ENCODE peak calls at places on chromosomes 12 and 14, in seven cellular contexts. One of them, this sample, is unnamed.

GRCh38 chr12:122250047-122250446 is 16.2 kb downstream of the VPS33A start:
- DNase-seq in IMR-90: no peak
- DNase-seq in testis: no peak
- DNase-seq in AG04450: no peak
- DNase-seq in heart left ventricle: no peak
- DNase-seq in H9: no peak
- DNase-seq in CD4-positive, alpha-beta T cell: no peak
- DNase-seq in this sample: no peak

GRCh38 chr14:78153069-78153351 is 17.2 kb upstream of the NRXN3 start:
- DNase-seq in IMR-90: peak
- DNase-seq in testis: no peak
- DNase-seq in AG04450: no peak
- DNase-seq in heart left ventricle: no peak
- DNase-seq in H9: no peak
- DNase-seq in CD4-positive, alpha-beta T cell: no peak
- DNase-seq in this sample: no peak

GRCh38 chr14:101460521-101460920 is 100.8 kb upstream of the DIO3 start:
- DNase-seq in IMR-90: no peak
- DNase-seq in testis: no peak
- DNase-seq in AG04450: no peak
- DNase-seq in heart left ventricle: no peak
- DNase-seq in H9: no peak
- DNase-seq in CD4-positive, alpha-beta T cell: no peak
- DNase-seq in this sample: no peak

GRCh38 chr14:24556756-24557155 is 19.3 kb downstream of the CTSG start:
- DNase-seq in IMR-90: peak
- DNase-seq in testis: no peak
- DNase-seq in AG04450: no peak
- DNase-seq in heart left ventricle: no peak
- DNase-seq in H9: no peak
- DNase-seq in CD4-positive, alpha-beta T cell: no peak
- DNase-seq in this sample: no peak

GRCh38 chr12:9391751-9392240 is 183.6 kb upstream of the PZP start:
- DNase-seq in IMR-90: no peak
- DNase-seq in testis: no peak
- DNase-seq in AG04450: no peak
- DNase-seq in heart left ventricle: no peak
- DNase-seq in H9: no peak
- DNase-seq in CD4-positive, alpha-beta T cell: no peak
- DNase-seq in this sample: no peak

GRCh38 chr14:29773990-29774389 is 153.7 kb downstream of the PRKD1 start:
- DNase-seq in IMR-90: no peak
- DNase-seq in testis: no peak
- DNase-seq in AG04450: no peak
- DNase-seq in heart left ventricle: no peak
- DNase-seq in H9: no peak
- DNase-seq in CD4-positive, alpha-beta T cell: no peak
- DNase-seq in this sample: no peak

GRCh38 chr14:85607571-85608219 is 77.8 kb downstream of the FLRT2 start:
- DNase-seq in IMR-90: peak
- DNase-seq in testis: no peak
- DNase-seq in AG04450: peak
- DNase-seq in heart left ventricle: no peak
- DNase-seq in H9: no peak
- DNase-seq in CD4-positive, alpha-beta T cell: no peak
- DNase-seq in this sample: no peak

GRCh38 chr14:91371011-91371989 is 46.3 kb downstream of the CCDC88C start:
- DNase-seq in IMR-90: no peak
- DNase-seq in testis: no peak
- DNase-seq in AG04450: no peak
- DNase-seq in heart left ventricle: no peak
- DNase-seq in H9: no peak
- DNase-seq in CD4-positive, alpha-beta T cell: no peak
- DNase-seq in this sample: no peak

GRCh38 chr12:125005652-125006051 is 12.2 kb downstream of the BRI3BP start:
- DNase-seq in IMR-90: no peak
- DNase-seq in testis: no peak
- DNase-seq in AG04450: no peak
- DNase-seq in heart left ventricle: no peak
- DNase-seq in H9: no peak
- DNase-seq in CD4-positive, alpha-beta T cell: no peak
- DNase-seq in this sample: no peak

GRCh38 chr12:83198291-83198690 is 511.6 kb downstream of the TMTC2 start:
- DNase-seq in IMR-90: no peak
- DNase-seq in testis: no peak
- DNase-seq in AG04450: no peak
- DNase-seq in heart left ventricle: no peak
- DNase-seq in H9: no peak
- DNase-seq in CD4-positive, alpha-beta T cell: no peak
- DNase-seq in this sample: no peak
- H3K27ac ChIP-seq in IMR-90: no peak
- H3K27ac ChIP-seq in testis: no peak
- H3K27ac ChIP-seq in AG04450: no peak
- H3K27ac ChIP-seq in heart left ventricle: no peak
- H3K27ac ChIP-seq in H9: peak
- H3K27ac ChIP-seq in CD4-positive, alpha-beta T cell: no peak
- H3K27ac ChIP-seq in this sample: no peak

DNA sequence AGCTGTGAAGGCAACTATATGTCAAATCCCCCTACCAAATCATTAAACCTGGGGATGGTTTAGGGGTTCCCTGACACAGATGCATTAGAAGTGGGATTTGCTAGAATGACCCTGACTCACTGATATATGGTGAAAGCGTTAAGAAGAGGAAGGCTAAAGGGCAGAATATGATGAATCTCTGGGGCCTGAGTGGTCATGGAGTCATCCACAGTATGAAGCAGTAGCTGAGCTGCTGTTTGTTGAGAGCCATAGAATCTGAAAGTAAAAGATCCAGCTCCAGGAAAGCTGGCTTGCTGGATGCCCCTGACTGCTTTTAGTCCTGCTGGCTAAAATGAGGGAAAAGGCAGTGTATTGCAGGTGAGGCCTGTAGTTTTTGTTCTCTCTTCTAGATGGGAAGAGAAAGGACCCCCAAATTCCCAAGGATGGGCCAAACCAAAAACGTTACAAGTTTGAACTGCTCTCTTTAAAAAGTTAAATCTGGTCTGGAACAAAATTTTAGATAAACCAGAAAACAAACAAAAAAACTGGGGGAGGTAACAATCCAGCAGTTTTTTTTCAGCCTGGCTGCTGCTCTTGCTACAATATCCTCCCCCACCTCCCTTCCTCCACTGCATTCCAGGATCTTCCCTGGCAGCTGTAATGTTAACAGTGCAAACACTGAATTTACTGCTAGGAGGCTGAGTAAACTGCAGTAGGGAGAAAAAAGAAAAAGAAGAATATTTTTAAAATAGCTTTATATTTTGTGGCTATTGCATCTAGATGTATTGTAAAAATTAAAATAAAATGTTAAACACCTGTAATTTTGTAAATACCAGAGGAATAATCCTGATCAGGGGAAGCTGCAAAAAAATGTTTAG is 16.5 kb downstream of the SEL1L start:
- DNase-seq in IMR-90: peak
- DNase-seq in testis: peak
- DNase-seq in AG04450: peak
- DNase-seq in heart left ventricle: no peak
- DNase-seq in H9: no peak
- DNase-seq in CD4-positive, alpha-beta T cell: no peak
- DNase-seq in this sample: no peak
- H3K27ac ChIP-seq in IMR-90: peak
- H3K27ac ChIP-seq in testis: peak
- H3K27ac ChIP-seq in AG04450: peak
- H3K27ac ChIP-seq in heart left ventricle: peak
- H3K27ac ChIP-seq in H9: no peak
- H3K27ac ChIP-seq in CD4-positive, alpha-beta T cell: no peak
- H3K27ac ChIP-seq in this sample: peak

GRCh38 chr12:49367381-49368239 is at the start of gene SPATS2:
- DNase-seq in IMR-90: no peak
- DNase-seq in testis: peak
- DNase-seq in AG04450: no peak
- DNase-seq in heart left ventricle: no peak
- DNase-seq in H9: peak
- DNase-seq in CD4-positive, alpha-beta T cell: no peak
- DNase-seq in this sample: no peak

GRCh38 chr12:49366652-49367380 is 446 bp upstream of the SPATS2 start:
- DNase-seq in IMR-90: peak
- DNase-seq in testis: peak
- DNase-seq in AG04450: peak
- DNase-seq in heart left ventricle: peak
- DNase-seq in H9: peak
- DNase-seq in CD4-positive, alpha-beta T cell: peak
- DNase-seq in this sample: peak

GRCh38 chr12:49370539-49370938 is 3.3 kb downstream of the SPATS2 start:
- DNase-seq in IMR-90: no peak
- DNase-seq in testis: no peak
- DNase-seq in AG04450: no peak
- DNase-seq in heart left ventricle: no peak
- DNase-seq in H9: no peak
- DNase-seq in CD4-positive, alpha-beta T cell: no peak
- DNase-seq in this sample: no peak

GRCh38 chr12:49369723-49370145 is 2.5 kb downstream of the SPATS2 start:
- DNase-seq in IMR-90: peak
- DNase-seq in testis: peak
- DNase-seq in AG04450: no peak
- DNase-seq in heart left ventricle: peak
- DNase-seq in H9: peak
- DNase-seq in CD4-positive, alpha-beta T cell: no peak
- DNase-seq in this sample: no peak

DNA sequence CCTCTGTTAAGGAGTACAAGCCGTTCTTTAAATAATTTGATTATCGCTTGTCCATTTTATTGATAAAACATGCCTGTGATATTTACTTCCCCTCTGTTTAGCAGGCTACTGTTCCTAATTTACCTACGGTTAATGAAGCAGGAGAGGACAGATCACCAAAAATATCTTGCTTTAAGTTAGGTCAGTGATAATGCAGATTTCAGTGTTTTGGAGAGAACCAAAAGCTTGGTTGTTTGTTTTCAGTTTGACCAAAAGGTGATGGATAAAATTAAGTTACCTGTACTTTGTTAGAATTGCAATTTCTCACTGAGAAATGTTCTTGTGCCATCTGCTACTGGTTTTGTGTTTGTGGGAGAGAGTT is 958 bp downstream of the SPATS2 start:
- DNase-seq in IMR-90: no peak
- DNase-seq in testis: no peak
- DNase-seq in AG04450: no peak
- DNase-seq in heart left ventricle: no peak
- DNase-seq in H9: no peak
- DNase-seq in CD4-positive, alpha-beta T cell: no peak
- DNase-seq in this sample: no peak
- H3K27ac ChIP-seq in IMR-90: no peak
- H3K27ac ChIP-seq in testis: peak
- H3K27ac ChIP-seq in AG04450: no peak
- H3K27ac ChIP-seq in heart left ventricle: peak
- H3K27ac ChIP-seq in H9: no peak
- H3K27ac ChIP-seq in CD4-positive, alpha-beta T cell: no peak
- H3K27ac ChIP-seq in this sample: no peak

GRCh38 chr12:63086149-63086915 is 64.7 kb downstream of the AVPR1A start:
- DNase-seq in IMR-90: no peak
- DNase-seq in testis: no peak
- DNase-seq in AG04450: no peak
- DNase-seq in heart left ventricle: no peak
- DNase-seq in H9: no peak
- DNase-seq in CD4-positive, alpha-beta T cell: no peak
- DNase-seq in this sample: no peak
- H3K27ac ChIP-seq in IMR-90: no peak
- H3K27ac ChIP-seq in testis: no peak
- H3K27ac ChIP-seq in AG04450: no peak
- H3K27ac ChIP-seq in heart left ventricle: no peak
- H3K27ac ChIP-seq in H9: no peak
- H3K27ac ChIP-seq in CD4-positive, alpha-beta T cell: no peak
- H3K27ac ChIP-seq in this sample: no peak